ENCODE peak calls at places on chromosomes 4 and X, in four cellular contexts. D is WTC11, R is HEK293T, F is K562. M is an unnamed sample.

GRCh38 chrX:9110808-9111207 is 76.9 kb upstream of the FAM9B start:
- DNase-seq in R (no peak), D (no peak), F (no peak), M (no peak)

GRCh38 chr4:1763550-1764080 is 29.5 kb upstream of the FGFR3 start:
- DNase-seq in F (peak; percentile 67), R (peak; percentile 76), D (no peak), M (peak; percentile 73)

GRCh38 chrX:94107981-94108380 is 434.0 kb downstream of the FAM133A start:
- DNase-seq in D (no peak), F (no peak), R (no peak), M (no peak)

GRCh38 chrX:46979340-46979739 is 67.1 kb downstream of the JADE3 start:
- DNase-seq in R (no peak), F (no peak), D (no peak), M (no peak)

GRCh38 chrX:71606536-71607216 is 11.6 kb downstream of the CXCR3 start:
- DNase-seq in F (no peak), D (no peak), R (no peak), M (no peak)

GRCh38 chr4:181427076-181427475 is 816.1 kb upstream of the TENM3 start:
- DNase-seq in D (no peak), F (no peak), R (no peak), M (no peak)

GRCh38 chr4:20254517-20255250 is 3.0 kb downstream of the SLIT2 start:
- DNase-seq in F (no peak), D (peak; percentile 62), R (peak; percentile 13), M (no peak)

GRCh38 chr4:132203618-132204017 is 945.5 kb upstream of the PCDH10 start:
- DNase-seq in D (no peak), F (no peak), R (no peak), M (no peak)

GRCh38 chr4:185247151-185247550 is 37.8 kb downstream of the SNX25 start:
- DNase-seq in F (no peak), R (no peak), D (no peak), M (no peak)

GRCh38 chrX:123859409-123859827 is 435 bp upstream of the XIAP start:
- DNase-seq in R (no peak), F (no peak), D (no peak), M (no peak)

GRCh38 chrX:139816204-139816603 is 108.2 kb upstream of the MCF2 start:
- DNase-seq in R (no peak), F (no peak), D (no peak), M (no peak)

GRCh38 chrX:13341491-13342101 is 21.7 kb upstream of the ATXN3L start:
- DNase-seq in D (no peak), R (no peak), F (no peak), M (no peak)

GRCh38 chrX:25016938-25017598 is 1.3 kb upstream of the ARX start:
- DNase-seq in R (no peak), F (no peak), D (no peak), M (no peak)

GRCh38 chr4:150390531-150390910 is 191.4 kb upstream of the MAB21L2 start:
- DNase-seq in R (no peak), F (no peak), D (no peak), M (no peak)

GRCh38 chr4:183988874-183989273 is 83.8 kb downstream of the STOX2 start:
- DNase-seq in R (no peak), D (no peak), F (no peak), M (no peak)

GRCh38 chrX:72023071-72023470 is 108.6 kb downstream of the RTL5 start:
- DNase-seq in R (no peak), F (no peak), D (no peak), M (no peak)

GRCh38 chrX:76202471-76202870 is 29.6 kb downstream of the PBDC1 start:
- DNase-seq in F (no peak), R (no peak), D (no peak), M (no peak)

GRCh38 chr4:24456431-24456830 is 127.9 kb downstream of the DHX15 start:
- DNase-seq in D (no peak), F (no peak), R (no peak), M (no peak)

GRCh38 chrX:68249401-68249831 is 183.9 kb downstream of the OPHN1 start:
- DNase-seq in R (no peak), D (no peak), F (no peak), M (no peak)

GRCh38 chr4:149699642-149700041 is 116.0 kb downstream of the IQCM start:
- DNase-seq in D (no peak), R (no peak), F (no peak), M (no peak)

GRCh38 chr4:156173937-156174336 is 220.3 kb upstream of the CTSO start:
- DNase-seq in D (no peak), R (no peak), F (no peak), M (no peak)

GRCh38 chr4:93891244-93891643 is 62.7 kb downstream of the ATOH1 start:
- DNase-seq in R (no peak), D (no peak), F (no peak), M (no peak)

GRCh38 chrX:41265615-41266014 is 68.3 kb upstream of the DDX3X start:
- DNase-seq in R (no peak), F (no peak), D (no peak), M (no peak)

GRCh38 chr4:113574636-113575103 is 186.9 kb downstream of the CAMK2D start:
- DNase-seq in F (no peak), R (no peak), D (no peak), M (no peak)

GRCh38 chrX:38154818-38155217 is 65.9 kb downstream of the SRPX start:
- DNase-seq in D (no peak), F (no peak), R (no peak), M (no peak)

GRCh38 chr4:138669479-138670165 is 346.0 kb upstream of the NOCT start:
- DNase-seq in F (no peak), D (no peak), R (no peak), M (no peak)

GRCh38 chr4:68291256-68291655 is 45.8 kb upstream of the TMPRSS11B start:
- DNase-seq in R (no peak), F (no peak), D (no peak), M (no peak)

GRCh38 chrX:77924320-77924859 is 13.9 kb downstream of the ATP7A start:
- DNase-seq in R (no peak), D (no peak), F (no peak), M (no peak)

GRCh38 chr4:67885727-67886126 is 1.9 kb upstream of the TMPRSS11D start:
- DNase-seq in F (no peak), D (no peak), R (no peak), M (no peak)

GRCh38 chrX:119734897-119735339 is 23.5 kb upstream of the SOWAHD start:
- DNase-seq in R (peak; percentile 6), D (no peak), F (no peak), M (no peak)
- TF ChIP-seq ELF4 in R (no peak), D (no peak), F (no peak), M (no peak)

GRCh38 chr4:213971-214370 is 89.7 kb downstream of the ZNF718 start:
- DNase-seq in R (no peak), F (no peak), D (no peak), M (no peak)

GRCh38 chr4:211033-211511 is 86.8 kb downstream of the ZNF718 start:
- DNase-seq in R (no peak), D (no peak), F (no peak), M (no peak)

GRCh38 chr4:217891-218290 is 87.4 kb downstream of the ZNF732 start:
- DNase-seq in D (no peak), F (no peak), R (no peak), M (no peak)

DNA sequence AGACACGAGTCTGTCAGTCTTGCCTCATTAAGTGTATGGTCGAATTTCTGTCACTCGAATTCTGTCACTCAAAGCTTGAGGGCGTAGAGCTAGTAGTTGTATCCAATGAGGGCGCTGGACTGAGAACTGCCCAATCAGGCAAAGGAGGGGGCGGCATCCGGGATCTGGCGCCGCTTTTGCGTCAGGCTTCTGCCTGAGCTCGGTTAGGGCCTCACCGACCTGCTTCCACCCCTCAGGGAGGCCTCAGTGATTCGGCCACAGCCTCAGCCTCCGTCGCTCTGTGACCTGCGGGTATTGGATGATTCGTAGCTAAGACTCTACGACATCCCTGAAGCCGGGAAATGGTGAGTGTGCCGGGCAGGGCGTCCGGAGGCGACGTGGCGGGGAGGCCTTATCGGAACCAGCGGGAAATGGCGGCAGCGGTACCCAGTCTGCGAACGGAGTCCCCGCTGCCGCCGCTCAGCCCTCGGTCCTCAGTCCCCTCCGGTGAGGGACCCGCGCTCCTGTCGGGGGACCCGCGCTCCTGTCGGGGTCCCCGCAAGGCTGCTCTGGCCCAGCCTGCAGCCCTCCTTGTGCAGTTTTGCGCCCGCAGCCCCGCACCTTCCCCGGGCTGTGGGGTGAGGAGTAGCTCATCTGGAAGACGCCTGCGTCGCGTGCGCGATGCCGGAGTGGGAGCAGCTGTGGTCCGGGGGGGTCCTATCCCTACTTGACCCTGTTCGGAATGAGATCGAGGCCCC is 88.3 kb downstream of the ZNF718 start:
- DNase-seq in F (peak; percentile 27), D (peak; percentile 89), R (no peak), M (no peak)
- TF ChIP-seq ELF4 in F (no peak), D (no peak), R (no peak), M (no peak)

GRCh38 chr4:169854090-169854489 is 96.3 kb upstream of the HPF1 start:
- DNase-seq in D (peak; percentile 14), R (no peak), F (no peak), M (no peak)

GRCh38 chr4:169848018-169848417 is 90.3 kb upstream of the HPF1 start:
- DNase-seq in D (no peak), F (no peak), R (no peak), M (no peak)

GRCh38 chr4:169851750-169852149 is 94.0 kb upstream of the HPF1 start:
- DNase-seq in R (no peak), F (no peak), D (no peak), M (no peak)

GRCh38 chr4:169849456-169849855 is 91.7 kb upstream of the HPF1 start:
- DNase-seq in D (no peak), F (no peak), R (no peak), M (no peak)

DNA sequence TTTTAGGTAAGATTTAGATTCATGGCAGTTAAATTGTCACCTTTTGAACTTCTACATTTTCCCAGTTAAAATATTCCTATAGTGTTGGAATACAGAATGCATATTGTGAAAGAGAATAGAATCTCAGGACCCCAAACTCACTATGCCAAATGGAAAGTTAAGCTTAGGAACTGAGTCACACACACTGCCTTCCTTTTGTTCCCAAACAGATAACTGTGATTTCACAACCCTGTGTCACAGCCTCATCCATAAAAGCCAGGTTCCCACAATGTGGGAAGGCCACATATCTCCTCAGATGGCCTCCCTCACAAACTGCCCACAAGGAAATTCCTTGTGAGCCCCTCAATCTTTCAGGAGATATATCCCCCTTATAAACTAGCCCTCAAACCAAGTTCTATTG is 94.7 kb upstream of the HPF1 start:
- DNase-seq in R (no peak), D (no peak), F (no peak), M (no peak)
- TF ChIP-seq ELF4 in R (no peak), D (no peak), F (no peak), M (no peak)

DNA sequence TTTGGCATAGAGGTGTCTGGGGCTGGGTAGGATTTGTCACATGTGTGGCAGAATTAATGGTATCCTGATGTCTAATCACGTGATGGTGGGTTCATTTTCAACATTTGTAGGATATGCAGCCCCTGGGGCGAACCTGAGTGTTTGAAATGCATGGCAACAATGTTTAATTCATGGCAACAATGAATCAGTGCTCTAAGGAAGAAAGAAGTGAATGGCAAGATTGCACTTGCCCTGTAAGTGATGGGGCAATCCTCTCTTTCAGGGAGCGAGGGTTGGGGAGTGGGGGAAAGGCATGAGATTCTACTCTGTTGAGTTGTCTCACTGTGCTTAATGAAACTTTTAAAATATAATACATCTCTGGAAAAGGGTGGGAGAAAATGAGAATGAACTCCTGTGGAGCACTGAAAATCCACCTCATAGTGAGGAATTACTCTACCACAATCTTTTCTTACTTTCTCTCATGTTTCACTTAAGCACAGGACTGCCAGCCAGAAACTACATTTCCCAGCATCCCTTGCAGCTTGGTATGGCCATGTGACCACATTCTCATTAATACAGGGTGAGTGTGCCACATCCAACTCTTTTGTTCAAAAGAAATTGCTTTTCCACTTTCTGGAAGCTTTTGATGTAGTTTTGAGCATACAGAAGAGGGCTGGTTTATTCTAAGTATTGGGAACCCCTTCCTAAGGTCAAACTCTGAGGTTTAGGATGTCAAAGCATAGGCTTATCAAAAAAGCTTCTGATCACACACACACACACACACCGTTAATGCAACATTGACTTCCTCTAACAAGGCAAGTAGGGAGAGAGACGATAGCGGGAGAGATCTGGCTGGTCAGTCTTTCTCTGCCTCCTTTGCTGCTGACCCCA is 64.0 kb upstream of the PGM2 start:
- DNase-seq in D (peak; percentile 20), F (no peak), R (no peak), M (peak; percentile 9)
- TF ChIP-seq ELF4 in D (no peak), F (no peak), R (no peak), M (no peak)

M was measured in HepG2.